ENCODE peak calls at places on chromosome 6, in five cellular contexts. One of them, this sample, is unnamed.

GRCh38 chr6:20630617-20631448 is 96.6 kb downstream of the CDKAL1 start:
- DNase-seq in heart right ventricle: no peak
- DNase-seq in CD8-positive, alpha-beta T cell: no peak
- DNase-seq in uterus: no peak
- DNase-seq in tibial nerve: no peak
- DNase-seq in this sample: no peak

GRCh38 chr6:56938634-56939294 is 16.1 kb upstream of the BEND6 start:
- DNase-seq in tibial nerve: no peak
- DNase-seq in heart right ventricle: peak
- DNase-seq in uterus: peak
- DNase-seq in CD8-positive, alpha-beta T cell: no peak
- DNase-seq in this sample: no peak

GRCh38 chr6:162331911-162332310 is 395.7 kb downstream of the PRKN start:
- DNase-seq in uterus: no peak
- DNase-seq in CD8-positive, alpha-beta T cell: no peak
- DNase-seq in heart right ventricle: no peak
- DNase-seq in tibial nerve: no peak
- DNase-seq in this sample: no peak

GRCh38 chr6:11462742-11463414 is 74.7 kb upstream of the TMEM170B start:
- DNase-seq in CD8-positive, alpha-beta T cell: no peak
- DNase-seq in uterus: no peak
- DNase-seq in heart right ventricle: no peak
- DNase-seq in tibial nerve: no peak
- DNase-seq in this sample: no peak

GRCh38 chr6:27260339-27260738 is 12.8 kb downstream of the PRSS16 start:
- DNase-seq in heart right ventricle: no peak
- DNase-seq in tibial nerve: no peak
- DNase-seq in uterus: no peak
- DNase-seq in CD8-positive, alpha-beta T cell: no peak
- DNase-seq in this sample: no peak

GRCh38 chr6:84768442-84769174 is 4.2 kb upstream of the TBX18 start:
- DNase-seq in tibial nerve: peak
- DNase-seq in CD8-positive, alpha-beta T cell: no peak
- DNase-seq in heart right ventricle: no peak
- DNase-seq in uterus: no peak
- DNase-seq in this sample: no peak

GRCh38 chr6:3731700-3732099 is 19.8 kb downstream of the PXDC1 start:
- DNase-seq in CD8-positive, alpha-beta T cell: no peak
- DNase-seq in heart right ventricle: no peak
- DNase-seq in tibial nerve: no peak
- DNase-seq in uterus: no peak
- DNase-seq in this sample: no peak

GRCh38 chr6:26045046-26045938 is 41.9 kb upstream of the HFE start:
- DNase-seq in CD8-positive, alpha-beta T cell: peak
- DNase-seq in tibial nerve: peak
- DNase-seq in uterus: peak
- DNase-seq in heart right ventricle: peak
- DNase-seq in this sample: peak

GRCh38 chr6:168526841-168527281 is 85.9 kb downstream of the SMOC2 start:
- DNase-seq in heart right ventricle: peak
- DNase-seq in CD8-positive, alpha-beta T cell: no peak
- DNase-seq in tibial nerve: peak
- DNase-seq in uterus: peak
- DNase-seq in this sample: no peak

GRCh38 chr6:147000545-147001488 is 203.4 kb upstream of the STXBP5 start:
- DNase-seq in tibial nerve: no peak
- DNase-seq in heart right ventricle: no peak
- DNase-seq in CD8-positive, alpha-beta T cell: no peak
- DNase-seq in uterus: no peak
- DNase-seq in this sample: no peak

GRCh38 chr6:12472601-12473038 is 182.5 kb downstream of the EDN1 start:
- DNase-seq in CD8-positive, alpha-beta T cell: no peak
- DNase-seq in uterus: peak
- DNase-seq in tibial nerve: peak
- DNase-seq in heart right ventricle: peak
- DNase-seq in this sample: no peak

GRCh38 chr6:134058622-134059366 is 6.4 kb upstream of the SLC2A12 start:
- DNase-seq in CD8-positive, alpha-beta T cell: no peak
- DNase-seq in heart right ventricle: peak
- DNase-seq in uterus: no peak
- DNase-seq in tibial nerve: no peak
- DNase-seq in this sample: no peak

GRCh38 chr6:126180585-126180984 is 159.3 kb upstream of the CENPW start:
- DNase-seq in CD8-positive, alpha-beta T cell: no peak
- DNase-seq in tibial nerve: no peak
- DNase-seq in heart right ventricle: no peak
- DNase-seq in uterus: no peak
- DNase-seq in this sample: no peak

GRCh38 chr6:134634952-134635351 is 314.9 kb downstream of the ALDH8A1 start:
- DNase-seq in tibial nerve: no peak
- DNase-seq in heart right ventricle: no peak
- DNase-seq in uterus: no peak
- DNase-seq in CD8-positive, alpha-beta T cell: no peak
- DNase-seq in this sample: no peak

GRCh38 chr6:104118274-104118673 is 741.4 kb downstream of the HACE1 start:
- DNase-seq in uterus: no peak
- DNase-seq in tibial nerve: no peak
- DNase-seq in heart right ventricle: no peak
- DNase-seq in CD8-positive, alpha-beta T cell: no peak
- DNase-seq in this sample: no peak

GRCh38 chr6:105069821-105070445 is 109.9 kb downstream of the POPDC3 start:
- DNase-seq in CD8-positive, alpha-beta T cell: no peak
- DNase-seq in heart right ventricle: no peak
- DNase-seq in uterus: no peak
- DNase-seq in tibial nerve: no peak
- DNase-seq in this sample: no peak

GRCh38 chr6:97294451-97294850 is 11.4 kb upstream of the MMS22L start:
- DNase-seq in uterus: no peak
- DNase-seq in CD8-positive, alpha-beta T cell: no peak
- DNase-seq in heart right ventricle: no peak
- DNase-seq in tibial nerve: no peak
- DNase-seq in this sample: no peak

GRCh38 chr6:36068012-36068392 is 40.4 kb downstream of the MAPK14 start:
- DNase-seq in heart right ventricle: no peak
- DNase-seq in tibial nerve: no peak
- DNase-seq in uterus: no peak
- DNase-seq in CD8-positive, alpha-beta T cell: no peak
- DNase-seq in this sample: no peak

GRCh38 chr6:24520929-24521546 is 26.3 kb downstream of the ALDH5A1 start:
- DNase-seq in CD8-positive, alpha-beta T cell: peak
- DNase-seq in heart right ventricle: peak
- DNase-seq in tibial nerve: no peak
- DNase-seq in uterus: no peak
- DNase-seq in this sample: no peak

GRCh38 chr6:20606831-20607230 is 72.6 kb downstream of the CDKAL1 start:
- DNase-seq in tibial nerve: no peak
- DNase-seq in heart right ventricle: no peak
- DNase-seq in CD8-positive, alpha-beta T cell: no peak
- DNase-seq in uterus: no peak
- DNase-seq in this sample: no peak

GRCh38 chr6:131250121-131250520 is 114.9 kb downstream of the AKAP7 start:
- DNase-seq in heart right ventricle: peak
- DNase-seq in tibial nerve: peak
- DNase-seq in CD8-positive, alpha-beta T cell: no peak
- DNase-seq in uterus: peak
- DNase-seq in this sample: peak

GRCh38 chr6:37134622-37135191 is 35.2 kb upstream of the PIM1 start:
- DNase-seq in tibial nerve: peak
- DNase-seq in heart right ventricle: no peak
- DNase-seq in CD8-positive, alpha-beta T cell: peak
- DNase-seq in uterus: peak
- DNase-seq in this sample: no peak

GRCh38 chr6:15220062-15220461 is 25.8 kb upstream of the JARID2 start:
- DNase-seq in CD8-positive, alpha-beta T cell: no peak
- DNase-seq in tibial nerve: no peak
- DNase-seq in uterus: no peak
- DNase-seq in heart right ventricle: no peak
- DNase-seq in this sample: no peak

GRCh38 chr6:137259349-137259748 is 40.2 kb upstream of the IFNGR1 start:
- DNase-seq in heart right ventricle: no peak
- DNase-seq in CD8-positive, alpha-beta T cell: no peak
- DNase-seq in tibial nerve: no peak
- DNase-seq in uterus: no peak
- DNase-seq in this sample: no peak

GRCh38 chr6:11278207-11278559 is 45.7 kb upstream of the NEDD9 start:
- DNase-seq in CD8-positive, alpha-beta T cell: no peak
- DNase-seq in uterus: no peak
- DNase-seq in heart right ventricle: no peak
- DNase-seq in tibial nerve: no peak
- DNase-seq in this sample: no peak

GRCh38 chr6:10256113-10256690 is 158.7 kb downstream of the TFAP2A start:
- DNase-seq in tibial nerve: no peak
- DNase-seq in CD8-positive, alpha-beta T cell: no peak
- DNase-seq in uterus: no peak
- DNase-seq in heart right ventricle: no peak
- DNase-seq in this sample: no peak

GRCh38 chr6:82083646-82084045 is 163.9 kb downstream of the IBTK start:
- DNase-seq in tibial nerve: no peak
- DNase-seq in heart right ventricle: no peak
- DNase-seq in uterus: no peak
- DNase-seq in CD8-positive, alpha-beta T cell: no peak
- DNase-seq in this sample: no peak

GRCh38 chr6:39823187-39823815 is 31.1 kb downstream of the DAAM2 start:
- DNase-seq in heart right ventricle: peak
- DNase-seq in CD8-positive, alpha-beta T cell: no peak
- DNase-seq in tibial nerve: peak
- DNase-seq in uterus: peak
- DNase-seq in this sample: no peak

GRCh38 chr6:111972714-111973678 is 80.9 kb upstream of the CCN6 start:
- DNase-seq in tibial nerve: peak
- DNase-seq in heart right ventricle: peak
- DNase-seq in uterus: peak
- DNase-seq in CD8-positive, alpha-beta T cell: peak
- DNase-seq in this sample: no peak

GRCh38 chr6:108896111-108896661 is 48.0 kb downstream of the ARMC2 start:
- DNase-seq in uterus: no peak
- DNase-seq in CD8-positive, alpha-beta T cell: no peak
- DNase-seq in tibial nerve: no peak
- DNase-seq in heart right ventricle: no peak
- DNase-seq in this sample: no peak

GRCh38 chr6:153942361-153942760 is 96.7 kb upstream of the OPRM1 start:
- DNase-seq in CD8-positive, alpha-beta T cell: no peak
- DNase-seq in tibial nerve: no peak
- DNase-seq in uterus: no peak
- DNase-seq in heart right ventricle: no peak
- DNase-seq in this sample: no peak

GRCh38 chr6:144321839-144322591 is 36.9 kb downstream of the UTRN start:
- DNase-seq in tibial nerve: no peak
- DNase-seq in uterus: no peak
- DNase-seq in heart right ventricle: no peak
- DNase-seq in CD8-positive, alpha-beta T cell: no peak
- DNase-seq in this sample: no peak

GRCh38 chr6:116536216-116536621 is 9.3 kb downstream of the TRAPPC3L start:
- DNase-seq in CD8-positive, alpha-beta T cell: no peak
- DNase-seq in heart right ventricle: peak
- DNase-seq in tibial nerve: peak
- DNase-seq in uterus: no peak
- DNase-seq in this sample: no peak

GRCh38 chr6:70312165-70312564 is 9.3 kb upstream of the COL9A1 start:
- DNase-seq in heart right ventricle: no peak
- DNase-seq in tibial nerve: no peak
- DNase-seq in CD8-positive, alpha-beta T cell: no peak
- DNase-seq in uterus: no peak
- DNase-seq in this sample: no peak

GRCh38 chr6:2509746-2510145 is 241.0 kb downstream of the MYLK4 start:
- DNase-seq in tibial nerve: no peak
- DNase-seq in uterus: no peak
- DNase-seq in CD8-positive, alpha-beta T cell: no peak
- DNase-seq in heart right ventricle: no peak
- DNase-seq in this sample: no peak
- H3K4me3 ChIP-seq in tibial nerve: no peak
- H3K4me3 ChIP-seq in uterus: no peak
- H3K4me3 ChIP-seq in CD8-positive, alpha-beta T cell: no peak
- H3K4me3 ChIP-seq in heart right ventricle: no peak
- H3K4me3 ChIP-seq in this sample: no peak

GRCh38 chr6:68400396-68400795 is 234.7 kb upstream of the ADGRB3 start:
- DNase-seq in heart right ventricle: no peak
- DNase-seq in uterus: no peak
- DNase-seq in tibial nerve: no peak
- DNase-seq in CD8-positive, alpha-beta T cell: no peak
- DNase-seq in this sample: no peak
- TF ChIP-seq CTCF in heart right ventricle: no peak
- TF ChIP-seq CTCF in uterus: no peak
- TF ChIP-seq CTCF in tibial nerve: no peak
- TF ChIP-seq CTCF in CD8-positive, alpha-beta T cell: no peak
- TF ChIP-seq CTCF in this sample: no peak

GRCh38 chr6:42901538-42901957 is 14.3 kb upstream of the PTCRA start:
- DNase-seq in heart right ventricle: peak
- DNase-seq in CD8-positive, alpha-beta T cell: peak
- DNase-seq in uterus: peak
- DNase-seq in tibial nerve: peak
- DNase-seq in this sample: peak
- H3K27ac ChIP-seq in heart right ventricle: no peak
- H3K27ac ChIP-seq in CD8-positive, alpha-beta T cell: no peak
- H3K27ac ChIP-seq in uterus: no peak
- H3K27ac ChIP-seq in tibial nerve: no peak
- H3K27ac ChIP-seq in this sample: no peak

GRCh38 chr6:90274481-90275030 is 22.1 kb downstream of the BACH2 start:
- DNase-seq in heart right ventricle: no peak
- DNase-seq in tibial nerve: no peak
- DNase-seq in CD8-positive, alpha-beta T cell: peak
- DNase-seq in uterus: no peak
- DNase-seq in this sample: no peak

GRCh38 chr6:90277301-90278011 is 19.2 kb downstream of the BACH2 start:
- DNase-seq in uterus: no peak
- DNase-seq in tibial nerve: no peak
- DNase-seq in heart right ventricle: no peak
- DNase-seq in CD8-positive, alpha-beta T cell: no peak
- DNase-seq in this sample: no peak

GRCh38 chr6:90273863-90274262 is 22.8 kb downstream of the BACH2 start:
- DNase-seq in CD8-positive, alpha-beta T cell: no peak
- DNase-seq in heart right ventricle: no peak
- DNase-seq in uterus: no peak
- DNase-seq in tibial nerve: no peak
- DNase-seq in this sample: no peak

GRCh38 chr6:90278129-90278528 is 18.5 kb downstream of the BACH2 start:
- DNase-seq in tibial nerve: no peak
- DNase-seq in uterus: no peak
- DNase-seq in heart right ventricle: no peak
- DNase-seq in CD8-positive, alpha-beta T cell: no peak
- DNase-seq in this sample: no peak
- H3K4me3 ChIP-seq in tibial nerve: no peak
- H3K4me3 ChIP-seq in uterus: no peak
- H3K4me3 ChIP-seq in heart right ventricle: no peak
- H3K4me3 ChIP-seq in CD8-positive, alpha-beta T cell: no peak
- H3K4me3 ChIP-seq in this sample: no peak

GRCh38 chr6:76518443-76518842 is 446.0 kb upstream of the IMPG1 start:
- DNase-seq in heart right ventricle: no peak
- DNase-seq in CD8-positive, alpha-beta T cell: no peak
- DNase-seq in uterus: no peak
- DNase-seq in tibial nerve: no peak
- DNase-seq in this sample: no peak

DNA sequence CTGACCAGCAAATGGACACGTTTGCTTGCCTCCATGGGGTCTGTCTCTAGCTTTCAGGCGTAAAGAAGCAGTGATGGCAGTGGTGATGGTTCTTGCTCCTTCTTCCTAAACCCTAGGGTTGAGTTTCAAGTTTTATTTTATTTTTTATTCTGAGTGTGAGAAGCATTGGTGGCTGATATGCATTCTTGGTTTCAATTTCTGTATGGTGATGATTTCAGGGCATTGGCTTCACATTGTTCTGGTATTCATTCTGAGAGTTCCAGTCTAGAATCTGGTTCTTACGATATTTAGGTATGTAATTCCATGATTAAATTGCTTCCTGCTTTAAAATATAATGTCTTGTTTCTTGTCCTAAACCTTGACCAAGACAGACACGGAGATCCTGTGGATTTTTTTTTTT is 444.5 kb upstream of the IMPG1 start:
- DNase-seq in uterus: no peak
- DNase-seq in heart right ventricle: no peak
- DNase-seq in CD8-positive, alpha-beta T cell: no peak
- DNase-seq in tibial nerve: no peak
- DNase-seq in this sample: no peak
- TF ChIP-seq CTCF in uterus: no peak
- TF ChIP-seq CTCF in heart right ventricle: no peak
- TF ChIP-seq CTCF in CD8-positive, alpha-beta T cell: no peak
- TF ChIP-seq CTCF in tibial nerve: no peak
- TF ChIP-seq CTCF in this sample: no peak

This sample was measured in dorsolateral prefrontal cortex.